ENCODE peak calls at places on chromosomes 1 and 21, in six cellular contexts. G is CD8-positive, alpha-beta T cell; P is neural progenitor cell; F is AG09309; N is SK-N-SH; T is HFFc6. X is an unnamed sample.

GRCh38 chr1:234538062-234538731 is 59.2 kb upstream of the TARBP1 start:
- DNase-seq in G (no peak), P (no peak), F (no peak), N (no peak), T (no peak), X (no peak)

GRCh38 chr1:71593523-71593922 is 512.7 kb upstream of the ZRANB2 start:
- DNase-seq in G (no peak), P (peak; percentile 31), F (no peak), N (no peak), T (peak; percentile 4), X (no peak)

GRCh38 chr1:152505083-152505482 is 5.5 kb upstream of the LCE5A start:
- DNase-seq in G (no peak), P (no peak), F (no peak), N (no peak), T (no peak), X (no peak)

GRCh38 chr1:110673197-110673701 is 1.5 kb downstream of the KCNA3 start:
- DNase-seq in G (peak; percentile 40), P (no peak), F (no peak), N (peak; percentile 50), T (no peak), X (no peak)

GRCh38 chr1:160797163-160797797 is 1.3 kb downstream of the LY9 start:
- DNase-seq in G (no peak), P (no peak), F (no peak), N (no peak), T (no peak), X (no peak)

GRCh38 chr1:248807067-248807737 is 18.5 kb downstream of the SH3BP5L start:
- DNase-seq in G (peak; percentile 50), P (peak; percentile 72), F (no peak), N (peak; percentile 79), T (no peak), X (peak; percentile 74)

GRCh38 chr1:115189814-115190541 is 100.7 kb upstream of the TSPAN2 start:
- DNase-seq in G (no peak), P (no peak), F (peak; percentile 91), N (no peak), T (peak; percentile 99), X (no peak)

GRCh38 chr1:175218786-175219447 is 26.3 kb upstream of the KIAA0040 start:
- DNase-seq in G (no peak), P (no peak), F (no peak), N (no peak), T (no peak), X (no peak)

GRCh38 chr1:119840745-119841144 is 29.5 kb upstream of the REG4 start:
- DNase-seq in G (no peak), P (no peak), F (no peak), N (no peak), T (no peak), X (no peak)

GRCh38 chr1:240883490-240883889 is 271.5 kb upstream of the GREM2 start:
- DNase-seq in G (no peak), P (no peak), F (no peak), N (no peak), T (no peak), X (no peak)

GRCh38 chr1:158179301-158180041 is 1.2 kb upstream of the CD1D start:
- DNase-seq in G (no peak), P (no peak), F (no peak), N (no peak), T (no peak), X (no peak)

GRCh38 chr1:76958808-76959207 is 91.5 kb downstream of the ST6GALNAC5 start:
- DNase-seq in G (no peak), P (no peak), F (no peak), N (no peak), T (no peak), X (no peak)

GRCh38 chr1:145961425-145962156 is 2.8 kb downstream of the ANKRD34A start:
- DNase-seq in G (peak; percentile 39), P (peak; percentile 38), F (no peak), N (peak; percentile 58), T (peak; percentile 49), X (peak; percentile 33)

GRCh38 chr1:201309420-201309819 is 26.1 kb downstream of the PKP1 start:
- DNase-seq in G (no peak), P (peak; percentile 89), F (no peak), N (peak; percentile 90), T (peak; percentile 72), X (peak; percentile 70)

GRCh38 chr21:31875424-31876097 is 2.7 kb downstream of the HUNK start:
- DNase-seq in G (no peak), P (no peak), F (no peak), N (no peak), T (no peak), X (no peak)

GRCh38 chr1:36528361-36529349 is 45.9 kb upstream of the CSF3R start:
- DNase-seq in G (no peak), P (peak; percentile 39), F (no peak), N (no peak), T (no peak), X (no peak)

GRCh38 chr1:109815809-109816791 is 52.4 kb upstream of the EPS8L3 start:
- DNase-seq in G (no peak), P (no peak), F (no peak), N (no peak), T (peak; percentile 15), X (no peak)

GRCh38 chr1:113434081-113434873 is 44.0 kb downstream of the MAGI3 start:
- DNase-seq in G (no peak), P (no peak), F (no peak), N (no peak), T (no peak), X (no peak)

GRCh38 chr1:67441183-67441582 is 11.0 kb upstream of the SERBP1 start:
- DNase-seq in G (peak; percentile 20), P (no peak), F (no peak), N (peak; percentile 43), T (no peak), X (no peak)

GRCh38 chr1:107963601-107964396 is 1.2 kb downstream of the VAV3 start:
- DNase-seq in G (peak; percentile 43), P (peak; percentile 41), F (no peak), N (peak; percentile 23), T (no peak), X (peak; percentile 35)

GRCh38 chr1:11749203-11749689 is 12.7 kb upstream of the C1orf167 start:
- DNase-seq in G (peak; percentile 53), P (peak; percentile 49), F (no peak), N (peak; percentile 59), T (peak; percentile 17), X (peak; percentile 74)

GRCh38 chr21:45001134-45002095 is 61.6 kb downstream of the SLX9 start:
- DNase-seq in G (no peak), P (no peak), F (peak; percentile 41), N (no peak), T (peak; percentile 13), X (peak; percentile 21)

GRCh38 chr1:229092377-229093257 is 178.3 kb upstream of the RAB4A start:
- DNase-seq in G (no peak), P (no peak), F (no peak), N (no peak), T (no peak), X (no peak)

GRCh38 chr1:160018900-160019299 is 12.9 kb downstream of the PIGM start:
- DNase-seq in G (no peak), P (no peak), F (no peak), N (no peak), T (peak; percentile 54), X (no peak)

GRCh38 chr1:26161408-26162219 is 2.7 kb downstream of the FAM110D start:
- DNase-seq in G (peak; percentile 41), P (peak; percentile 85), F (no peak), N (peak; percentile 89), T (no peak), X (peak; percentile 76)

GRCh38 chr1:234069760-234070159 is 165.3 kb downstream of the SLC35F3 start:
- DNase-seq in G (no peak), P (no peak), F (no peak), N (no peak), T (no peak), X (no peak)

GRCh38 chr1:87084247-87084836 is 169.9 kb downstream of the HS2ST1 start:
- DNase-seq in G (no peak), P (peak; percentile 12), F (peak; percentile 8), N (peak; percentile 10), T (peak; percentile 32), X (no peak)

GRCh38 chr21:34825101-34825500 is 156.3 kb downstream of the CLIC6 start:
- DNase-seq in G (no peak), P (no peak), F (no peak), N (no peak), T (no peak), X (no peak)

GRCh38 chr1:212951058-212951923 is 950 bp downstream of the VASH2 start:
- DNase-seq in G (no peak), P (peak; percentile 52), F (no peak), N (peak; percentile 79), T (no peak), X (peak; percentile 33)
- TF ChIP-seq CTCF in G (no peak), P (no peak), F (no peak), N (no peak), T (no peak), X (no peak)

DNA sequence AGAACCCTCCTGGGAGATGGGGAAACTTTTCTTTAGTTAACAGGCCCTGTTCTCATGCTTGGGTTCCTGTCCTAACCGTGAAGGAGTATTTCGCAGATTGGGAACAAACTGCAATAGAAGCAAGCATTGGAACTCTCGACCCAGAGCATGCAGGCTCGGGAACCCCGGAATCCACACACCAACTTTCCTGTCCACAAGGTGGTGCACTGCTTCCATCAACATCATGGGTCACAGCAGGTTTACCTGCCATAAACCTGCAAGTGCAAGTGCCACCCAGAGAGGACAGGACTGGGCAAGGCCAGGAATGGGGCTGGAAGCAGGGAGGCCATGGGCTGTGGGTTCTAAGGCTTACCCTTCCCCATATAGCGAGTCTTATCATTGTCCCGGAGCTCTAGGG is 6.9 kb downstream of the ENO1 start:
- DNase-seq in G (peak; percentile 18), P (no peak), F (no peak), N (no peak), T (no peak), X (no peak)
- TF ChIP-seq CTCF in G (no peak), P (peak; percentile 48), F (peak; percentile 38), N (peak; percentile 39), T (peak; percentile 73), X (peak; percentile 16)

DNA sequence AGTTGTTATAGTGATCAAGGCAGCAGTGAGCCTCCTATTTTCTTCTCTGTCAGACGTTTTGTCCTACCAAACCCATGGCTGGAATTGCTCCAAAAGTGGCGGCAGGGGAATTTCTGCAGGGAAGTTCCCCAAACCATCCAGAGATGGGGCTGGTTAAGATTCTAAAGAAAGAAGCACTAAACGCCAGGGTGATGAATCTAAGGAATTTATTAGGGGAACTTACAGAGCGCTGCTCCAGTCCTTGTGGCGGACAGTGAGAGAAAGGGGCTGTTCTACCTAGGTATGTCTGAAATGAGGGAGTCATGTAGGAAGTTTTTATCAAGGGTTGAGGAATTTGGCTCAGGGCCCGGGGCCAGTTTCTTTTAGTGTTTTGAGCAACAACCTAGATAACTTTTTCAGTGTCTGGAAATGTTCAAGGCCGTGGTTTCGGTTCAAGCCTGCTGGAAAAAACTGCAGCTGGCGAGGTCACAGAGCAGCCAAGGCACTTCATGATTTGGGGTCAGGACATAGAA is 222.4 kb upstream of the B3GALT2 start:
- DNase-seq in G (no peak), P (peak; percentile 13), F (peak; percentile 74), N (no peak), T (peak; percentile 90), X (no peak)
- TF ChIP-seq CTCF in G (no peak), P (no peak), F (peak; percentile 20), N (peak; percentile 32), T (peak; percentile 44), X (no peak)

DNA sequence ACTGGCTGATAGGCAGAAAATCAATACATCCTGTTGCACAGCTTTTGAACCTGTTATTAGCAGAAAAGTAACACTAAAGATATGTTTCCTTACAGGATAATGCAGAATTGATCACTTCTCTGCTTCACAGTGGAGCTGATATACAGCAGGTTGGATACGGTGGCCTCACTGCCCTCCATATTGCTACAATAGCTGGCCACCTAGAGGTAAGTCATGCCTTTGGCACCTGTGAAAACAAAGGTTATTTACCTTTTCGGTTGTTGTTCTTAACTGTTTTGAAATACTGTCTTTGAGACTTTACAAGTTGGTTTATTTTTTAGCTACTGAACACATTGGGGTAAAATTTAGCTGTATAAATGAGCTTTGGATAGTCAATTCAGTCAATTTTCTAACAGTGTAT is 36.3 kb downstream of the TNNI3K start:
- DNase-seq in G (no peak), P (no peak), F (no peak), N (no peak), T (no peak), X (no peak)
- TF ChIP-seq CTCF in G (no peak), P (peak; percentile 7), F (no peak), N (no peak), T (no peak), X (peak; percentile 16)

X was measured in glutamatergic neuron.